ENCODE peak calls at places on chromosomes 11 and 22, in six cellular contexts. V is pancreas, M is small intestine, Z is breast epithelium, C is hepatocyte, D is keratinocyte. X is an unnamed sample.

GRCh38 chr22:42648368-42649260 is 578 bp downstream of the CYB5R3 start:
- DNase-seq in D (no peak), Z (peak), M (peak), C (peak), V (peak), X (no peak)

GRCh38 chr11:37755526-37755925 is 1157.5 kb upstream of the RAG2 start:
- DNase-seq in Z (no peak), D (no peak), V (no peak), M (no peak), C (no peak), X (no peak)

GRCh38 chr11:109435121-109435742 is 13.2 kb downstream of the C11orf87 start:
- DNase-seq in Z (no peak), M (no peak), V (no peak), D (no peak), C (no peak), X (no peak)

GRCh38 chr11:123556633-123557032 is 97.8 kb downstream of the SCN3B start:
- DNase-seq in Z (no peak), V (no peak), D (no peak), C (no peak), M (no peak), X (no peak)

GRCh38 chr11:117822031-117822521 is 2.5 kb downstream of the FXYD2 start:
- DNase-seq in V (peak), Z (no peak), C (peak), M (peak), D (no peak), X (no peak)

GRCh38 chr22:27627444-27627833 is 174.1 kb downstream of the MN1 start:
- DNase-seq in D (no peak), Z (no peak), C (no peak), M (no peak), V (no peak), X (no peak)

GRCh38 chr11:46119352-46120216 is 1.7 kb downstream of the PHF21A start:
- DNase-seq in V (peak), Z (peak), D (no peak), C (peak), M (peak), X (no peak)

GRCh38 chr22:30890689-30891442 is 77.7 kb downstream of the MORC2 start:
- DNase-seq in V (peak), Z (no peak), M (peak), D (no peak), C (peak), X (no peak)

GRCh38 chr22:24093855-24094254 is 82.8 kb downstream of the CABIN1 start:
- DNase-seq in M (no peak), C (no peak), Z (no peak), V (no peak), D (no peak), X (no peak)

GRCh38 chr11:15145635-15146034 is 30.9 kb downstream of the INSC start:
- DNase-seq in D (no peak), M (peak), Z (no peak), V (no peak), C (peak), X (no peak)

GRCh38 chr11:18707811-18708340 is 9.3 kb downstream of the TMEM86A start:
- DNase-seq in M (no peak), D (no peak), Z (no peak), C (no peak), V (no peak), X (no peak)

GRCh38 chr11:118922745-118923627 is 2.7 kb downstream of the BCL9L start:
- DNase-seq in V (no peak), Z (no peak), M (no peak), C (peak), D (no peak), X (no peak)

GRCh38 chr22:22216450-22216959 is 28.1 kb upstream of the VPREB1 start:
- DNase-seq in D (no peak), Z (peak), V (no peak), M (no peak), C (no peak), X (no peak)

GRCh38 chr22:26751217-26751616 is 93.8 kb downstream of the MIAT start:
- DNase-seq in Z (no peak), D (no peak), C (peak), V (no peak), M (no peak), X (no peak)

GRCh38 chr11:15969701-15970329 is 386.5 kb downstream of the SOX6 start:
- DNase-seq in V (no peak), M (no peak), C (no peak), D (peak), Z (no peak), X (peak)

GRCh38 chr22:26590525-26590858 is 560 bp upstream of the TPST2 start:
- DNase-seq in C (no peak), Z (no peak), D (no peak), M (peak), V (no peak), X (no peak)

GRCh38 chr11:118410055-118410745 is 8.8 kb downstream of the ATP5MG start:
- DNase-seq in Z (no peak), C (no peak), D (no peak), M (no peak), V (no peak), X (no peak)

GRCh38 chr11:132640952-132641351 is 891.3 kb downstream of the OPCML start:
- DNase-seq in Z (no peak), M (peak), C (no peak), V (no peak), D (no peak), X (no peak)

GRCh38 chr11:10742460-10743208 is 8.4 kb upstream of the CTR9 start:
- DNase-seq in C (peak), Z (no peak), V (no peak), D (peak), M (peak), X (no peak)

GRCh38 chr22:17631076-17631565 is 2.6 kb upstream of the ATP6V1E1 start:
- DNase-seq in D (no peak), Z (peak), V (no peak), M (no peak), C (no peak), X (no peak)

GRCh38 chr22:28930357-28931007 is 47.1 kb downstream of the ZNRF3 start:
- DNase-seq in Z (no peak), M (peak), C (no peak), V (no peak), D (no peak), X (no peak)

GRCh38 chr11:67113231-67113721 is 5.8 kb upstream of the KDM2A start:
- DNase-seq in D (no peak), C (no peak), M (no peak), Z (no peak), V (peak), X (peak)

GRCh38 chr11:16737860-16738197 is 618 bp upstream of the C11orf58 start:
- DNase-seq in Z (no peak), M (no peak), D (no peak), V (no peak), C (peak), X (no peak)

GRCh38 chr22:50011447-50012200 is 941 bp downstream of the IL17REL start:
- DNase-seq in V (no peak), D (no peak), Z (no peak), M (no peak), C (peak), X (no peak)

GRCh38 chr11:33476945-33477584 is 219.9 kb downstream of the HIPK3 start:
- DNase-seq in D (no peak), V (no peak), Z (no peak), M (no peak), C (no peak), X (no peak)

GRCh38 chr22:50293441-50294318 is 13.8 kb downstream of the PLXNB2 start:
- DNase-seq in C (peak), Z (peak), V (peak), D (no peak), M (peak), X (no peak)

GRCh38 chr11:67272327-67273259 is 6.3 kb downstream of the GRK2 start:
- DNase-seq in M (no peak), Z (no peak), V (peak), D (no peak), C (no peak), X (peak)

GRCh38 chr11:112999518-112999917 is 38.3 kb downstream of the NCAM1 start:
- DNase-seq in M (no peak), V (no peak), Z (no peak), D (no peak), C (no peak), X (no peak)

GRCh38 chr11:110565344-110565684 is 135.6 kb downstream of the FDX1 start:
- DNase-seq in V (no peak), D (no peak), M (no peak), C (peak), Z (no peak), X (no peak)

GRCh38 chr11:118623291-118623655 is 15.9 kb downstream of the PHLDB1 start:
- DNase-seq in Z (peak), D (peak), V (no peak), M (no peak), C (no peak), X (no peak)

GRCh38 chr11:113474362-113475159 is 637 bp downstream of the DRD2 start:
- DNase-seq in Z (peak), V (peak), D (peak), C (peak), M (peak), X (peak)

GRCh38 chr11:66600924-66601233 is 7.9 kb downstream of the CCS start:
- DNase-seq in V (no peak), D (no peak), C (no peak), Z (no peak), M (no peak), X (no peak)

GRCh38 chr11:47864910-47865309 is 16.8 kb upstream of the NUP160 start:
- DNase-seq in M (no peak), C (no peak), D (no peak), Z (no peak), V (no peak), X (no peak)

GRCh38 chr11:47861762-47862161 is 13.6 kb upstream of the NUP160 start:
- DNase-seq in M (no peak), V (no peak), C (no peak), Z (no peak), D (no peak), X (no peak)

GRCh38 chr11:47860526-47860925 is 12.4 kb upstream of the NUP160 start:
- DNase-seq in D (no peak), M (no peak), C (no peak), V (no peak), Z (no peak), X (no peak)

GRCh38 chr11:47863893-47864430 is 15.8 kb upstream of the NUP160 start:
- DNase-seq in M (no peak), D (no peak), V (no peak), C (no peak), Z (no peak), X (no peak)

DNA sequence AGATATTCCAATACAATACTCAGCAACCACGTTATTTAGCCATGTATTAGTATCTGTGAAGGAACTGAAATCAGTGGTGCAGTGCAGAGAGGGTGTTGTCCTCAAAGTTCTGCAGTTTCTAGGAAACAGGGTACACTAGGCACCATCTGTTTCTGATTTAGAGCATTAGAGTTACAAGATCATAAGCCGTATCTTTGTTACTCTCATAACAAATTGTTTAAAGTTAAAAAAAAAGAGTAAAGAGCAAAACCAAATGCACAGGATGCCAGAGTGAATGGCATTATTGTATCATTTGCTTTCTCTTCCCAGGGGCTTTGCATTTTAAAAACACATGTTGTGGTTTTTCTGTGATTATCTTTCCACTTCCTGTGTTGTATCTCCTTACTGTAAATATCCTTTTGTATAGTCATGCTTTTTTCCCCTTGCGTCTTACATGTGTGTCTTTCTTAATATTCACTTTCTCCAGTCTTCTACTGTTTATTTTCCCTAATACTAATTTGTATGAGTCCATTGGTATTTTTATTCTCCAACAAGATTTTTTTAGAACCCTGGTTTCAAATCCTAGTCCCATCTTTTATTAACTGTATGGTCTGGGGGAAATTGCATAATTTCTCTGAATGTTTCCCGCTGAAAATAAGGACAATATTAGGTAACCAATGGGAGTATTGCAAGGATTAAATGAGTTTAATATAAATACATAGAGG is 15.2 kb upstream of the NUP160 start:
- DNase-seq in C (peak), M (peak), V (no peak), D (no peak), Z (no peak), X (no peak)
- H3K27ac ChIP-seq in C (peak), M (no peak), V (no peak), D (no peak), Z (no peak), X (no peak)

DNA sequence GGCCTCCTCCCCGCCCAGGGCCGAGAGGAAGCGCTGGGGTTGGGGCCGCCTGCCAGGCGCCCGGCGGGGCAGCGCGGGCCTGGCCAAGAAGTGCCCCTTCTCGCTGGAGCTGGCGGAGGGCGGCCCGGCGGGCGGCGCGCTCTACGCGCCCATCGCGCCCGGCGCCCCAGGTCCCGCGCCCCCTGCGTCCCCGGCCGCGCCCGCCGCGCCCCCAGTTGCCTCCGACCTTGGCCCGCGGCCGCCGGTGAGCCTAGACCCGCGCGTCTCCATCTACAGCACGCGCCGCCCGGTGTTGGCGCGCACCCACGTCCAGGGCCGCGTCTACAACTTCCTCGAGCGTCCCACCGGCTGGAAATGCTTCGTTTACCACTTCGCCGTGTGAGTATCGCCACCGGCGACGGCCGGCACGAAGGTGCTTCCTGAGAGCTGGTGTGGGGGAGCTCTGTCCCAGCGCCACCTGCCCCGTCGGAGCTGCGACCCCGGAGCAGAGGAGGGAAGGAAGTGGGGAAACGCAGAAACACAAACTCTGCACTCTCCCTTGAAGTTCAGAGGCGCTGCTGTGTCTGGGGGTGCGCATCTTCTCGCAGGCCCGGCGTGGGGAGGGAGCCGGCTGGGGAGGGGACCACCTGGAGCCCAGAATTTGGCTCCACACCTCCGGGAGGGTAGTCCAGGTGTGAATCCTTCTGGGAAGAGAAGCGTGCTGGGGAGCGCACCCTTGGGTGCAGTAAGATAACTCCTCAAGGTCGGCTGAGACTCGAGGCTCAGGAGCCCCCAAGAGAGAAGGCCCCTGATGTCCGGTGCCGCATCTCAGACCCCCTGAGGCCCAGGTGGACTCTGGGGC is 519 bp downstream of the KCNQ1 start:
- DNase-seq in C (no peak), V (peak), M (peak), Z (no peak), D (no peak), X (no peak)
- H3K4me3 ChIP-seq in C (no peak), V (peak), M (peak), Z (peak), D (no peak), X (peak)

GRCh38 chr11:72639475-72640375 is 34.5 kb downstream of the PDE2A start:
- DNase-seq in Z (no peak), C (no peak), D (no peak), V (no peak), M (no peak), X (no peak)

GRCh38 chr11:72635931-72636330 is 38.3 kb downstream of the PDE2A start:
- DNase-seq in C (no peak), D (no peak), M (no peak), V (no peak), Z (no peak), X (no peak)

GRCh38 chr11:72635309-72635915 is 38.8 kb downstream of the PDE2A start:
- DNase-seq in C (no peak), D (no peak), V (no peak), M (no peak), Z (no peak), X (no peak)

GRCh38 chr11:72637198-72637597 is 37.0 kb downstream of the PDE2A start:
- DNase-seq in V (no peak), Z (no peak), C (no peak), D (no peak), M (no peak), X (no peak)

DNA sequence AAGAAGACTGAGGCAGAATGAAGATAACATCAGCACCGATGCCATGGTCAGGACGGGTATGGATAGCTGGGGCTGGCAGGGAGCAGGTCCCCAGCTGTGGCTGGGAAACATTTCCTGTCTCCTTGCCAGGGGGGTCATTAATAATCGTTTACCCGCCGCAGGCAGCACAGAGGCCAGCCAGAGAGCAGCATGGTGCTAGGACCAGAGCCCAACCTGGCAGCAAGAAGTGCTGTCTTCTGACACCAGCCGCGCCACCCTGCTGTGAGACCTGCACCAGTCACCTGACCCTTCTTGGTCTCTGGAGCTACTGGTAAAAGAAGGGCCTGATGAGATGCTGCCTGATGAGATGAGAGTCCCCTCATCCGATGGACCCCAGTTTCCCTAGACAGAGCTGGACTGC is 36.3 kb downstream of the PDE2A start:
- DNase-seq in M (no peak), Z (no peak), V (no peak), D (no peak), C (no peak), X (no peak)
- H3K27ac ChIP-seq in M (peak), Z (no peak), V (no peak), D (no peak), C (no peak), X (peak)

DNA sequence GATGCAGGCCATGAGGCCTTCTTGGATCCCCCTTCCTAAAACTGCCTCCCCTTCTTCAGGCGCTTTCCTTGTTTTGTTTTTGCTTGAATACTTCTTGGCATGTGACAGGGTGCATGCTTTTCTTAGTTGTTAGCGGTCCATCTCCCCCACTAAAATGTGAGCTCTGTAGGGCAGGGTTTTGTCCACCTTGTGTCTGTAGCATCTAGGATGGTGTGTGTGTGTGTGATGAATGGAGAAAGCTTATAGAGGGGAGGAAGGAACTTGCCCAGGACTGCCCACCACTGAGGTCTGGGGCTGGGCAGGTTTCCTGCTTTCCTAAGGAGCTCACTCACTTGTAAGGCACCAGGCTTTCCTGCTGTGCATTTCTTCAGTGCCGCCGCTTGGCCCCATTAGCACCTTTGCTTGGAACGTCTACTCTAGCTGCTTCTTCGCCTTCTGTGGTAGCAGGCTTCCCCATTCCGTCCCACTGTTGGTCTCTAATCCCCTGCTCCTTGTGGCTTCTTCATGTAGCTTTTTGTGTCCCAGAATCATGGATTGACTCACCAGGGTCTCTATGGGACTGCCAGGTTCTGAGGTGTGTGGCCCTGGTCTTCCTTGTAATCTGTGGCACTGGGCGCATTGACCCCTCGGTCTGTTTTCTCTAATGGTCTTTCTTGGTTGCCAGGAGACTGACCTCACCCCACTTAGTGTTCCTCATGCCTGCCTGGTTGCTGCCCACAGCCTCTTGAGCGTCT is 3.3 kb downstream of the DGCR8 start:
- DNase-seq in C (no peak), D (no peak), Z (no peak), M (no peak), V (no peak), X (no peak)
- H3K4me3 ChIP-seq in C (no peak), D (no peak), Z (peak), M (no peak), V (no peak), X (no peak)

GRCh38 chr11:72613450-72613849 is 60.8 kb downstream of the PDE2A start:
- DNase-seq in V (no peak), C (no peak), D (no peak), Z (no peak), M (no peak), X (no peak)
- H3K27ac ChIP-seq in V (no peak), C (no peak), D (no peak), Z (no peak), M (no peak), X (peak)

DNA sequence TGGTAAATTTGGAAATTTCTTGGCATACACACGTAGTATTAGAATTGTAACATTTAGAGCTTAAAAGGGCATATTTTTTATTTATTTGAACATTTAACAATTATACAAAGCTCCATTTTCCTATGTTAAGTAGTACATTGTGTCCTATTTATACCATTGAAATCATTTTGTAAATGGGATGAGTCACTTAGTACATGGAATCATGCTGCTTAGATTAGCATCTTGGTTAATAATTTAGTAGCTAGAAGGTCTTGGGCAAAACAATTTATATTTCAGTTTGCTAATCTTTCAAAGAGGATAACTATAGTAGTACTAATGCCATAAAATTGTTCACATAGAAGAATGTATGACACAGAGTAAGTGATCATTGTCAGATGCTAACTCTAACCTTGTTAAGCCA is 450.1 kb upstream of the LUZP2 start:
- DNase-seq in C (no peak), Z (no peak), V (no peak), M (no peak), D (no peak), X (no peak)
- H3K4me3 ChIP-seq in C (no peak), Z (no peak), V (no peak), M (no peak), D (no peak), X (no peak)

X was measured in dorsolateral prefrontal cortex.